ENCODE peak calls at places on chromosomes 5 and 9, in seven cellular contexts. One of them, this sample, is unnamed.

GRCh38 chr5:125317546-125317995 is 571.1 kb upstream of the ZNF608 start:
- DNase-seq in uterus: no peak
- DNase-seq in left ventricle myocardium inferior: no peak
- DNase-seq in HL-60: no peak
- DNase-seq in tibial nerve: no peak
- DNase-seq in adipocyte: no peak
- DNase-seq in CD4-positive, alpha-beta memory T cell: no peak
- DNase-seq in this sample: no peak

GRCh38 chr5:153079396-153079795 is 411.1 kb upstream of the GRIA1 start:
- DNase-seq in left ventricle myocardium inferior: no peak
- DNase-seq in uterus: no peak
- DNase-seq in CD4-positive, alpha-beta memory T cell: no peak
- DNase-seq in adipocyte: no peak
- DNase-seq in tibial nerve: no peak
- DNase-seq in HL-60: no peak
- DNase-seq in this sample: no peak

GRCh38 chr9:69771775-69772418 is 12.1 kb upstream of the PTAR1 start:
- DNase-seq in adipocyte: peak; percentile 74
- DNase-seq in left ventricle myocardium inferior: no peak
- DNase-seq in tibial nerve: no peak
- DNase-seq in uterus: no peak
- DNase-seq in HL-60: no peak
- DNase-seq in CD4-positive, alpha-beta memory T cell: no peak
- DNase-seq in this sample: no peak

GRCh38 chr9:126986506-126986951 is 71.9 kb downstream of the RALGPS1 start:
- DNase-seq in CD4-positive, alpha-beta memory T cell: no peak
- DNase-seq in HL-60: no peak
- DNase-seq in uterus: no peak
- DNase-seq in adipocyte: no peak
- DNase-seq in tibial nerve: no peak
- DNase-seq in left ventricle myocardium inferior: no peak
- DNase-seq in this sample: no peak

GRCh38 chr9:137673871-137674270 is 55.1 kb downstream of the EHMT1 start:
- DNase-seq in left ventricle myocardium inferior: no peak
- DNase-seq in tibial nerve: no peak
- DNase-seq in adipocyte: peak; percentile 58
- DNase-seq in uterus: no peak
- DNase-seq in CD4-positive, alpha-beta memory T cell: no peak
- DNase-seq in HL-60: no peak
- DNase-seq in this sample: no peak

GRCh38 chr5:1522601-1523479 is 920 bp downstream of the LPCAT1 start:
- DNase-seq in adipocyte: peak; percentile 66
- DNase-seq in uterus: peak; percentile 26
- DNase-seq in tibial nerve: no peak
- DNase-seq in HL-60: no peak
- DNase-seq in CD4-positive, alpha-beta memory T cell: no peak
- DNase-seq in left ventricle myocardium inferior: no peak
- DNase-seq in this sample: peak; percentile 1

GRCh38 chr9:135702002-135702721 is at the start of gene KCNT1:
- DNase-seq in adipocyte: peak; percentile 72
- DNase-seq in uterus: peak; percentile 45
- DNase-seq in HL-60: peak; percentile 16
- DNase-seq in CD4-positive, alpha-beta memory T cell: peak; percentile 30
- DNase-seq in left ventricle myocardium inferior: peak; percentile 46
- DNase-seq in tibial nerve: peak; percentile 36
- DNase-seq in this sample: no peak

GRCh38 chr5:10448754-10449345 is 7.2 kb downstream of the ROPN1L start:
- DNase-seq in HL-60: peak; percentile 76
- DNase-seq in tibial nerve: no peak
- DNase-seq in CD4-positive, alpha-beta memory T cell: peak; percentile 17
- DNase-seq in left ventricle myocardium inferior: no peak
- DNase-seq in adipocyte: no peak
- DNase-seq in uterus: no peak
- DNase-seq in this sample: no peak

GRCh38 chr9:117543089-117543488 is 128.2 kb upstream of the ASTN2 start:
- DNase-seq in HL-60: no peak
- DNase-seq in uterus: no peak
- DNase-seq in CD4-positive, alpha-beta memory T cell: no peak
- DNase-seq in left ventricle myocardium inferior: no peak
- DNase-seq in tibial nerve: no peak
- DNase-seq in adipocyte: no peak
- DNase-seq in this sample: no peak

GRCh38 chr5:74055446-74056097 is 429.6 kb downstream of the ARHGEF28 start:
- DNase-seq in CD4-positive, alpha-beta memory T cell: no peak
- DNase-seq in adipocyte: no peak
- DNase-seq in tibial nerve: no peak
- DNase-seq in uterus: no peak
- DNase-seq in HL-60: no peak
- DNase-seq in left ventricle myocardium inferior: no peak
- DNase-seq in this sample: no peak

GRCh38 chr5:321233-321725 is at the start of gene AHRR:
- DNase-seq in CD4-positive, alpha-beta memory T cell: no peak
- DNase-seq in uterus: no peak
- DNase-seq in HL-60: peak; percentile 64
- DNase-seq in left ventricle myocardium inferior: peak; percentile 71
- DNase-seq in tibial nerve: no peak
- DNase-seq in adipocyte: peak; percentile 94
- DNase-seq in this sample: no peak

GRCh38 chr9:16133556-16134227 is 580.8 kb downstream of the CCDC171 start:
- DNase-seq in tibial nerve: no peak
- DNase-seq in left ventricle myocardium inferior: peak; percentile 29
- DNase-seq in CD4-positive, alpha-beta memory T cell: no peak
- DNase-seq in HL-60: peak; percentile 28
- DNase-seq in uterus: no peak
- DNase-seq in adipocyte: peak; percentile 61
- DNase-seq in this sample: no peak

GRCh38 chr9:90189306-90189705 is 453.3 kb downstream of the DIRAS2 start:
- DNase-seq in HL-60: peak; percentile 50
- DNase-seq in adipocyte: no peak
- DNase-seq in CD4-positive, alpha-beta memory T cell: no peak
- DNase-seq in uterus: no peak
- DNase-seq in tibial nerve: no peak
- DNase-seq in left ventricle myocardium inferior: no peak
- DNase-seq in this sample: no peak

GRCh38 chr5:179417696-179418095 is 72.4 kb upstream of the ADAMTS2 start:
- DNase-seq in HL-60: no peak
- DNase-seq in uterus: no peak
- DNase-seq in CD4-positive, alpha-beta memory T cell: no peak
- DNase-seq in adipocyte: no peak
- DNase-seq in tibial nerve: no peak
- DNase-seq in left ventricle myocardium inferior: no peak
- DNase-seq in this sample: no peak

GRCh38 chr9:114386886-114387677 is 700 bp downstream of the AKNA start:
- DNase-seq in CD4-positive, alpha-beta memory T cell: no peak
- DNase-seq in adipocyte: peak; percentile 52
- DNase-seq in left ventricle myocardium inferior: no peak
- DNase-seq in uterus: peak; percentile 58
- DNase-seq in tibial nerve: no peak
- DNase-seq in HL-60: no peak
- DNase-seq in this sample: no peak

GRCh38 chr9:114385412-114386181 is 2.2 kb downstream of the AKNA start:
- DNase-seq in tibial nerve: peak; percentile 70
- DNase-seq in uterus: peak; percentile 64
- DNase-seq in adipocyte: peak; percentile 86
- DNase-seq in CD4-positive, alpha-beta memory T cell: peak; percentile 95
- DNase-seq in HL-60: peak; percentile 97
- DNase-seq in left ventricle myocardium inferior: peak; percentile 64
- DNase-seq in this sample: peak; percentile 66

GRCh38 chr9:114384836-114385411 is 2.9 kb downstream of the AKNA start:
- DNase-seq in left ventricle myocardium inferior: no peak
- DNase-seq in adipocyte: no peak
- DNase-seq in uterus: no peak
- DNase-seq in tibial nerve: no peak
- DNase-seq in CD4-positive, alpha-beta memory T cell: no peak
- DNase-seq in HL-60: no peak
- DNase-seq in this sample: no peak

GRCh38 chr9:114387678-114388431 is at the start of gene AKNA:
- DNase-seq in adipocyte: peak; percentile 84
- DNase-seq in left ventricle myocardium inferior: peak; percentile 75
- DNase-seq in CD4-positive, alpha-beta memory T cell: peak; percentile 88
- DNase-seq in HL-60: peak; percentile 84
- DNase-seq in tibial nerve: peak; percentile 68
- DNase-seq in uterus: peak; percentile 77
- DNase-seq in this sample: no peak

GRCh38 chr9:114386361-114386885 is 1.4 kb downstream of the AKNA start:
- DNase-seq in uterus: no peak
- DNase-seq in left ventricle myocardium inferior: no peak
- DNase-seq in CD4-positive, alpha-beta memory T cell: no peak
- DNase-seq in adipocyte: no peak
- DNase-seq in HL-60: no peak
- DNase-seq in tibial nerve: no peak
- DNase-seq in this sample: no peak
- H3K4me3 ChIP-seq in uterus: peak overlapping the region; percentile 53
- H3K4me3 ChIP-seq in left ventricle myocardium inferior: peak overlapping the region; percentile 71
- H3K4me3 ChIP-seq in CD4-positive, alpha-beta memory T cell: peak overlapping the region; percentile 99
- H3K4me3 ChIP-seq in adipocyte: peak overlapping the region; percentile 93
- H3K4me3 ChIP-seq in HL-60: peak overlapping the region; percentile 66
- H3K4me3 ChIP-seq in tibial nerve: peak overlapping the region; percentile 22
- H3K4me3 ChIP-seq in this sample: peak overlapping the region; percentile 85

DNA sequence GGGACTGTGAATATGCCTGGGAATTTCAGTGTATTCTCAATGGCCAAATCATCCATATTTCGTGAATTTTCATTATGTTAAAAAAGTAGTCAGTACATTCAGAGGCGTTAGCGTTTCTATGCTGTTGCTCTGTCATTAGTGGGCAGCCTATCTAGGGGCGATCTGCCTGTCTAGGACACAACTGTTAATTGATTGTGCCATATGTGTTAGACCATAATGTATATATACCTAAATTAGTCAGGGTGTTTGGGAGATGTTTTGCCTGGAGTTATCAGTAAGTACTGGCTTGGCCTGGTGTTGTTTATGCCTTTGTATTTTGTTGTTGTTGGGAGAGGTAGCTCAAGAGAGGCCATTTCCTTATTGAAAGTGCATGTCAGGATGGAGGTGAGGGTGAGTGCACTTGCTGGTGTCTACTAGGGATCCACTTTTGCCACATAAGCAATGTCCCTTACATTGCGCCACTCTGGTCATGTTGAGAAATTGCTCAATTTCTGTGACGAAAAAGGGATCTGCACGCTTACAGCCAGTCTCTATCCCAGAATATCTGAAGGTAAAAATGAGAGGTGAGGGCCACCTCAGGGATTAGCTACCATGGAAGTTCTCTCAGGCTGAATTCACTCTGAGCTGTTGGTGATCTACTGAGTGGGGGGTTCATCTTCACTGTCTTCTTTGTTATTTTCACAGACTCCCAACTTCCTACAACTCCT is 123.3 kb downstream of the ST8SIA4 start:
- DNase-seq in tibial nerve: peak; percentile 71
- DNase-seq in HL-60: peak; percentile 67
- DNase-seq in adipocyte: no peak
- DNase-seq in left ventricle myocardium inferior: no peak
- DNase-seq in CD4-positive, alpha-beta memory T cell: no peak
- DNase-seq in uterus: no peak
- DNase-seq in this sample: no peak
- H3K4me3 ChIP-seq in tibial nerve: no peak overlapping the region
- H3K4me3 ChIP-seq in HL-60: no peak overlapping the region
- H3K4me3 ChIP-seq in adipocyte: no peak overlapping the region
- H3K4me3 ChIP-seq in left ventricle myocardium inferior: peak overlapping the region; percentile 5
- H3K4me3 ChIP-seq in CD4-positive, alpha-beta memory T cell: peak overlapping the region; percentile 12
- H3K4me3 ChIP-seq in uterus: no peak overlapping the region
- H3K4me3 ChIP-seq in this sample: peak overlapping the region; percentile 53

GRCh38 chr9:3277200-3277599 is 248.6 kb downstream of the RFX3 start:
- DNase-seq in adipocyte: no peak
- DNase-seq in CD4-positive, alpha-beta memory T cell: no peak
- DNase-seq in HL-60: peak; percentile 43
- DNase-seq in left ventricle myocardium inferior: no peak
- DNase-seq in uterus: no peak
- DNase-seq in tibial nerve: no peak
- DNase-seq in this sample: no peak

GRCh38 chr9:3285365-3286161 is 240.2 kb downstream of the RFX3 start:
- DNase-seq in CD4-positive, alpha-beta memory T cell: no peak
- DNase-seq in HL-60: no peak
- DNase-seq in left ventricle myocardium inferior: no peak
- DNase-seq in adipocyte: peak; percentile 23
- DNase-seq in tibial nerve: no peak
- DNase-seq in uterus: no peak
- DNase-seq in this sample: no peak

GRCh38 chr9:3281399-3281798 is 244.4 kb downstream of the RFX3 start:
- DNase-seq in uterus: no peak
- DNase-seq in HL-60: no peak
- DNase-seq in left ventricle myocardium inferior: no peak
- DNase-seq in adipocyte: no peak
- DNase-seq in tibial nerve: no peak
- DNase-seq in CD4-positive, alpha-beta memory T cell: no peak
- DNase-seq in this sample: no peak

DNA sequence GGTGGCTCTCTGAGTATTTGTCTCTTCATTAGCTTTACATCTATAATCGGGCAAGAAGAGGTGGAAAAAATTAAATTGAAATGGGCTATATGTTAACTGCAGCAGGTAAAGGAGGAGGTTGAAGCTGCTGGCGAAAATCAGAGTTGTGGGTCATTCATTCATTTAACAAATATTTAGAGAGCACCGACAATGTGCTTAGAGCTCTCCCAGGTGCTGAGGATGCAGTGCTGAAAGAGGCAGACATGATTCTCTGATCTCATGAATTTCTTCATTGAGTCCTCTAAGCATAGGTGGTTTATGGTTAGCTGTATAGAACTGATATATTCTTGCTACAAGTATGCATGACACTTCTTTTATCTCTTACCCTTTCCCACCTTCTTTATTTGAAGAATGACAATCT is 243.4 kb downstream of the RFX3 start:
- DNase-seq in HL-60: no peak
- DNase-seq in adipocyte: no peak
- DNase-seq in tibial nerve: no peak
- DNase-seq in uterus: no peak
- DNase-seq in left ventricle myocardium inferior: no peak
- DNase-seq in CD4-positive, alpha-beta memory T cell: no peak
- DNase-seq in this sample: no peak
- H3K4me3 ChIP-seq in HL-60: no peak overlapping the region
- H3K4me3 ChIP-seq in adipocyte: no peak overlapping the region
- H3K4me3 ChIP-seq in tibial nerve: no peak overlapping the region
- H3K4me3 ChIP-seq in uterus: no peak overlapping the region
- H3K4me3 ChIP-seq in left ventricle myocardium inferior: no peak overlapping the region
- H3K4me3 ChIP-seq in CD4-positive, alpha-beta memory T cell: no peak overlapping the region
- H3K4me3 ChIP-seq in this sample: no peak overlapping the region

DNA sequence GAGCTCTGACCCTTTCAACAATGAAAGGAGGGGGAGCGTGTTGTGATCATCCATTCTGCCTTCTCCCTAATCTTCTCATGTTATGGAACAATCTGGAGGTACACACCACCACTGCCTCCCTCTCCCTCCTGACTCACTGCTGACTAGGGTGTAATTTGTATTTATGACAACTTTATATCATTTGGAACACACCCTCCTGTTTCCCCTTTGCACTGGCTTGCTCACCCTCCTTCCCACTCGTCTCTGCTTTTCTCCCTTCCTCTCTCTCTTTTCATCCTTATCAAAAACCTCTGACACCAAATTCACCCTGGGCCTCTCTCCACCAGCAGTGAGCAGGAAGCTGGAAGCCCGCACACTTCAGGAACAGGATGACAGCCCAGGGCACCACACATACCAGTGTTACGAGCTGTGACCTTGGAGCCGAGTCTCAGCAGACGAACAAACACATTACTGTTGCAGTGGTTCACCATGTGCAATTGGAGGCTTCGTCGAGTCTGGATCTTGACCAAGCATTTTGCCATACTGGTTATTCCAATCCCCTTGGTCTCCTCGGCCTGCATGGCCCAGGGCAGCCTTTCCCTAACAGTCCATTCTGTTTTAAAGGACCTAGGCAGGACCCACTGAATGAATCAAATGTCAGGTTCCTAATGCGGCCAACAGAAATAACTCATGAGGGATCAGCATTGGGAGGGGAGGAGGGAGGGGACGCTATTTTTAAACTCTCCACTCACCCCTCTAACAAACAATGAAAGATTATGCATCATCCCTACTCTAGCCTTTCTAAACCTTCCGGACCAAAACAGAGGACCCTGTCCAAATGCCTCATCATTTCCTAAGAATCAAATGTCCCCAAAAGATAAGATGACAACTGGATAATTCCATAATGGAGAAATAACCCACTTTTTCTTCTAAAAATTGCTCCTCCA is 203.9 kb upstream of the RASEF start:
- DNase-seq in CD4-positive, alpha-beta memory T cell: no peak
- DNase-seq in HL-60: no peak
- DNase-seq in adipocyte: no peak
- DNase-seq in uterus: peak; percentile 27
- DNase-seq in left ventricle myocardium inferior: peak; percentile 56
- DNase-seq in tibial nerve: no peak
- DNase-seq in this sample: no peak
- H3K4me3 ChIP-seq in CD4-positive, alpha-beta memory T cell: no peak overlapping the region
- H3K4me3 ChIP-seq in HL-60: no peak overlapping the region
- H3K4me3 ChIP-seq in adipocyte: peak overlapping the region; percentile 24
- H3K4me3 ChIP-seq in uterus: no peak overlapping the region
- H3K4me3 ChIP-seq in left ventricle myocardium inferior: peak overlapping the region; percentile 61
- H3K4me3 ChIP-seq in tibial nerve: no peak overlapping the region
- H3K4me3 ChIP-seq in this sample: peak overlapping the region; percentile 15